ENCODE peak calls at places on chromosomes 16 and 17, in nine cellular contexts. One of them, this sample, is unnamed.

GRCh38 chr16:25219070-25219737 is 2.5 kb downstream of the AQP8 start:
- DNase-seq in CD4-positive, alpha-beta T cell: no peak
- DNase-seq in neural crest cell: no peak
- DNase-seq in tibial nerve: no peak
- DNase-seq in BJ: no peak
- DNase-seq in endodermal cell: no peak
- DNase-seq in progenitor cell of endocrine pancreas: no peak
- DNase-seq in fibroblast of lung: no peak
- DNase-seq in RWPE2: no peak
- DNase-seq in this sample: no peak

GRCh38 chr17:42895185-42895555 is 5.4 kb upstream of the G6PC1 start:
- DNase-seq in CD4-positive, alpha-beta T cell: no peak
- DNase-seq in neural crest cell: no peak
- DNase-seq in tibial nerve: no peak
- DNase-seq in BJ: peak; percentile 40
- DNase-seq in endodermal cell: no peak
- DNase-seq in progenitor cell of endocrine pancreas: no peak
- DNase-seq in fibroblast of lung: peak; percentile 88
- DNase-seq in RWPE2: no peak
- DNase-seq in this sample: no peak

GRCh38 chr16:13093676-13094075 is 192.3 kb downstream of the SHISA9 start:
- DNase-seq in CD4-positive, alpha-beta T cell: no peak
- DNase-seq in neural crest cell: no peak
- DNase-seq in tibial nerve: no peak
- DNase-seq in BJ: no peak
- DNase-seq in endodermal cell: peak; percentile 69
- DNase-seq in progenitor cell of endocrine pancreas: no peak
- DNase-seq in fibroblast of lung: no peak
- DNase-seq in RWPE2: no peak
- DNase-seq in this sample: no peak

GRCh38 chr17:67421869-67422273 is 44.8 kb downstream of the PITPNC1 start:
- DNase-seq in CD4-positive, alpha-beta T cell: peak; percentile 22
- DNase-seq in neural crest cell: no peak
- DNase-seq in tibial nerve: no peak
- DNase-seq in BJ: peak; percentile 82
- DNase-seq in endodermal cell: no peak
- DNase-seq in progenitor cell of endocrine pancreas: no peak
- DNase-seq in fibroblast of lung: peak; percentile 96
- DNase-seq in RWPE2: peak; percentile 76
- DNase-seq in this sample: no peak

GRCh38 chr17:60422162-60422665 is at the start of gene CHCT1:
- DNase-seq in CD4-positive, alpha-beta T cell: no peak
- DNase-seq in neural crest cell: no peak
- DNase-seq in tibial nerve: no peak
- DNase-seq in BJ: no peak
- DNase-seq in endodermal cell: no peak
- DNase-seq in progenitor cell of endocrine pancreas: no peak
- DNase-seq in fibroblast of lung: no peak
- DNase-seq in RWPE2: no peak
- DNase-seq in this sample: no peak

GRCh38 chr17:61139219-61139618 is 260.4 kb upstream of the TBX2 start:
- DNase-seq in CD4-positive, alpha-beta T cell: peak; percentile 44
- DNase-seq in neural crest cell: no peak
- DNase-seq in tibial nerve: no peak
- DNase-seq in BJ: peak; percentile 35
- DNase-seq in endodermal cell: no peak
- DNase-seq in progenitor cell of endocrine pancreas: no peak
- DNase-seq in fibroblast of lung: peak; percentile 82
- DNase-seq in RWPE2: no peak
- DNase-seq in this sample: no peak

GRCh38 chr17:38598536-38598935 is 7.2 kb downstream of the SRCIN1 start:
- DNase-seq in CD4-positive, alpha-beta T cell: no peak
- DNase-seq in neural crest cell: peak; percentile 55
- DNase-seq in tibial nerve: no peak
- DNase-seq in BJ: no peak
- DNase-seq in endodermal cell: peak; percentile 99
- DNase-seq in progenitor cell of endocrine pancreas: peak; percentile 80
- DNase-seq in fibroblast of lung: peak; percentile 79
- DNase-seq in RWPE2: no peak
- DNase-seq in this sample: peak; percentile 83

GRCh38 chr16:21952040-21952792 is 945 bp upstream of the UQCRC2 start:
- DNase-seq in CD4-positive, alpha-beta T cell: peak; percentile 65
- DNase-seq in neural crest cell: peak; percentile 48
- DNase-seq in tibial nerve: no peak
- DNase-seq in BJ: no peak
- DNase-seq in endodermal cell: peak; percentile 86
- DNase-seq in progenitor cell of endocrine pancreas: peak; percentile 14
- DNase-seq in fibroblast of lung: peak; percentile 66
- DNase-seq in RWPE2: peak; percentile 75
- DNase-seq in this sample: peak; percentile 71

DNA sequence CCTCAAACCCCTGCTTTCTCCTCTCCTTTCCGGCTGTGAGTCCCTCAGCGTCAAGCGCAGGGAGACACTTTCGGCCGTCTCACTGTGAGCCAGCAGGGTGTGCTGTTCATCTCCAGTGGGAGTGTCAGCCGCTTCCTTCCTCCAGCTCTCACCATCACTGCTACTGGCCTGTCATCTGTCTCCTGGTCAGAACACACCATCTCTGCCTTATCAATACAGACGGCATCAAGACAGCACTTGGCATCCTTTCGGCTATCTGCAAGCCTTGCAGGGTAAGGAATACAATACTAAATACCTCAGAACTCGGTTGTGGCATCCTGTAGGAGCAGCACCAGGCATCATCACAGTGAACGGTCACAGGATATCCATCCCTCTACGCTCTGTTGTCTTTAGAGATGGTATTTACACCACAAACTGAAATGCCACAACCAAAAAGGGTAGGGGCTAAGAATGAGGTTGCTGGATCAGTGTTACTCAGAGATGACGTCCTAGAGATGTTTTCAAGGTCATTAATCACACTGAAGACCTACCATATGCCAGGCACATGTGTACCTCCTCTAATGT is 20.7 kb upstream of the CMTM4 start:
- DNase-seq in CD4-positive, alpha-beta T cell: no peak
- DNase-seq in neural crest cell: peak; percentile 48
- DNase-seq in tibial nerve: no peak
- DNase-seq in BJ: no peak
- DNase-seq in endodermal cell: peak; percentile 85
- DNase-seq in progenitor cell of endocrine pancreas: no peak
- DNase-seq in fibroblast of lung: peak; percentile 84
- DNase-seq in RWPE2: no peak
- DNase-seq in this sample: no peak
- TF ChIP-seq CTCF in CD4-positive, alpha-beta T cell: no peak
- TF ChIP-seq CTCF in neural crest cell: peak; percentile 61
- TF ChIP-seq CTCF in tibial nerve: peak; percentile 46
- TF ChIP-seq CTCF in BJ: peak; percentile 73
- TF ChIP-seq CTCF in endodermal cell: peak; percentile 77
- TF ChIP-seq CTCF in progenitor cell of endocrine pancreas: peak; percentile 54
- TF ChIP-seq CTCF in fibroblast of lung: peak; percentile 78
- TF ChIP-seq CTCF in RWPE2: peak; percentile 13
- TF ChIP-seq CTCF in this sample: peak; percentile 69

DNA sequence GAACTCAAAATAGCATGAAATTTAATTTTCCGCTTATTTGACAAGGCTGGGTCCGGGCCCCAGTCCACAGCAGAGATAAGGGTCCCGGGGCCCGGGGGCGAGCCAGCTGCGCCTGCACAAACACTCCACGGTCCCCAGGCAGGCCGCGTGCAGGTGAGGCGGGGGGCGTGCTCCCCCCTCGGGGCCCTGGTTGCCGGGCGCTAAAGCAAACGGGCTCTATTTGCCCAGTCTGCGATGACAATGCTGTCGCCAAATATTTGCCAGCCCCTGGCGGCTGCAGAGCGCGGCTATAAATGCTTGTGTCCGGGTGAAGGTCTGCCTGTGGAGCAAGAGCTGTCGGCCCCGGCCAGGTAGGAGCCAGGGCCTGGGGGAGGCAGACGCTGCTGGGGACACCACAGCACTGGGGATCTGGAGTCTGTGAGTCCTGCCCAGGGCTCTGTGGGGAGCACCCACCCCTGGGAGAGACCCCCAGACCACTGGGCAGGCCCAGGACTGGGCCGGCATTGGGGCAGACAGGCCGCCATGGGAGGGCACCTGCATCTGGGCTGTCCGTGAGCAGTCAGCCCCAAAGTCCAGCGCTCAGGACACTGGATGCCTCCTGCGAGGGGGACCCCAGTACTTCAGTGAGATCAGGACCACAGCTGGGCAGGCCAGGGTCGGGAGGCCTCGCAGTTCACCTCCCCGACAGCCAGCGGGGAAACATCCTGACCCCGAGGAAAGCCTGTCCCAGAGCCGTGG is at the start of gene PERCC1:
- DNase-seq in CD4-positive, alpha-beta T cell: no peak
- DNase-seq in neural crest cell: no peak
- DNase-seq in tibial nerve: no peak
- DNase-seq in BJ: no peak
- DNase-seq in endodermal cell: no peak
- DNase-seq in progenitor cell of endocrine pancreas: peak; percentile 73
- DNase-seq in fibroblast of lung: no peak
- DNase-seq in RWPE2: no peak
- DNase-seq in this sample: no peak
- TF ChIP-seq CTCF in CD4-positive, alpha-beta T cell: no peak
- TF ChIP-seq CTCF in neural crest cell: peak; percentile 30
- TF ChIP-seq CTCF in tibial nerve: no peak
- TF ChIP-seq CTCF in BJ: no peak
- TF ChIP-seq CTCF in endodermal cell: peak; percentile 26
- TF ChIP-seq CTCF in progenitor cell of endocrine pancreas: peak; percentile 55
- TF ChIP-seq CTCF in fibroblast of lung: no peak
- TF ChIP-seq CTCF in RWPE2: no peak
- TF ChIP-seq CTCF in this sample: peak; percentile 55

GRCh38 chr16:67394271-67395104 is 1.2 kb upstream of the TPPP3 start:
- DNase-seq in CD4-positive, alpha-beta T cell: no peak
- DNase-seq in neural crest cell: no peak
- DNase-seq in tibial nerve: no peak
- DNase-seq in BJ: no peak
- DNase-seq in endodermal cell: peak; percentile 71
- DNase-seq in progenitor cell of endocrine pancreas: no peak
- DNase-seq in fibroblast of lung: no peak
- DNase-seq in RWPE2: no peak
- DNase-seq in this sample: no peak

GRCh38 chr16:67393790-67394270 is 532 bp upstream of the TPPP3 start:
- DNase-seq in CD4-positive, alpha-beta T cell: no peak
- DNase-seq in neural crest cell: no peak
- DNase-seq in tibial nerve: no peak
- DNase-seq in BJ: no peak
- DNase-seq in endodermal cell: no peak
- DNase-seq in progenitor cell of endocrine pancreas: no peak
- DNase-seq in fibroblast of lung: no peak
- DNase-seq in RWPE2: peak; percentile 47
- DNase-seq in this sample: no peak

GRCh38 chr16:67392301-67393059 is 818 bp downstream of the TPPP3 start:
- DNase-seq in CD4-positive, alpha-beta T cell: no peak
- DNase-seq in neural crest cell: no peak
- DNase-seq in tibial nerve: no peak
- DNase-seq in BJ: no peak
- DNase-seq in endodermal cell: no peak
- DNase-seq in progenitor cell of endocrine pancreas: no peak
- DNase-seq in fibroblast of lung: no peak
- DNase-seq in RWPE2: peak; percentile 39
- DNase-seq in this sample: no peak

GRCh38 chr16:67391424-67392300 is 1.6 kb downstream of the TPPP3 start:
- DNase-seq in CD4-positive, alpha-beta T cell: no peak
- DNase-seq in neural crest cell: no peak
- DNase-seq in tibial nerve: no peak
- DNase-seq in BJ: no peak
- DNase-seq in endodermal cell: no peak
- DNase-seq in progenitor cell of endocrine pancreas: no peak
- DNase-seq in fibroblast of lung: no peak
- DNase-seq in RWPE2: no peak
- DNase-seq in this sample: no peak

DNA sequence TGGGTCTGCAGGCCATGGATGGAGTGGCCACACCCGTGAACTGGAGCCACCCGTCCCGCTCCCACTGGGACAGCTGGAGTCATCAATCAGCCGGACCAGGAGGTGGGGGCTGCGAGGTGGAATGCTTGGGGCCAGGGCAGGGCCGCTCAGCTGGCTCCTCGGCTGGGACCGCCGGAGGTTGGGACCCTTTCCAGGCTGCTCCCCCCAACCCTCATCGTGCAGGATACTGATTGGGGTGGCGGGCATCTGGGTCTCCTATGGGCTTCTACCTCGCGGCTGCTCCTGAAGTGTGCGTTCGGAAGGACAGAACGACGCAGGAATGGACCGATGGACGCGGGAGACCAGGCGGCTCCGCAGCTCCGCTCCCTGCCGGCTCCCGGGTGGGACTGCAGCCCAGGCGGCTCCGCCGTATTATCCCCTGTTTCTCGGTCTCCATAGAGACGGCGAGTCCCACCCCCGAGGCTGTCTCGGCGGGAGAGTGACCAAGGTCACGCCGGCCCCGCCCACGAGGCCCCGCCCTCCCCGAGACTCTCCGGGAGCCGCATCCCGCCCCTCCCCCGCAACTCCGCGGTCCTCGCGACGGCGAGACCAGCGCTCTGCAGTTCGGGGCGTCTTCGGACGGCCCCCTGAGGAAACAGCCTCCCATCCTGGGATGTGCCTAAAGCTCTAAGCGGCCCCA is at the start of gene TPPP3:
- DNase-seq in CD4-positive, alpha-beta T cell: no peak
- DNase-seq in neural crest cell: peak; percentile 82
- DNase-seq in tibial nerve: peak; percentile 78
- DNase-seq in BJ: peak; percentile 24
- DNase-seq in endodermal cell: peak; percentile 92
- DNase-seq in progenitor cell of endocrine pancreas: peak; percentile 68
- DNase-seq in fibroblast of lung: peak; percentile 71
- DNase-seq in RWPE2: no peak
- DNase-seq in this sample: peak; percentile 86
- TF ChIP-seq CTCF in CD4-positive, alpha-beta T cell: peak; percentile 32
- TF ChIP-seq CTCF in neural crest cell: peak; percentile 73
- TF ChIP-seq CTCF in tibial nerve: peak; percentile 84
- TF ChIP-seq CTCF in BJ: peak; percentile 72
- TF ChIP-seq CTCF in endodermal cell: peak; percentile 80
- TF ChIP-seq CTCF in progenitor cell of endocrine pancreas: peak; percentile 76
- TF ChIP-seq CTCF in fibroblast of lung: peak; percentile 68
- TF ChIP-seq CTCF in RWPE2: peak; percentile 47
- TF ChIP-seq CTCF in this sample: peak; percentile 81

GRCh38 chr17:73341350-73342056 is 29.7 kb upstream of the CDC42EP4 start:
- DNase-seq in CD4-positive, alpha-beta T cell: no peak
- DNase-seq in neural crest cell: no peak
- DNase-seq in tibial nerve: no peak
- DNase-seq in BJ: no peak
- DNase-seq in endodermal cell: no peak
- DNase-seq in progenitor cell of endocrine pancreas: no peak
- DNase-seq in fibroblast of lung: no peak
- DNase-seq in RWPE2: no peak
- DNase-seq in this sample: no peak

GRCh38 chr17:73342057-73342522 is 30.3 kb upstream of the CDC42EP4 start:
- DNase-seq in CD4-positive, alpha-beta T cell: no peak
- DNase-seq in neural crest cell: peak; percentile 41
- DNase-seq in tibial nerve: peak; percentile 58
- DNase-seq in BJ: no peak
- DNase-seq in endodermal cell: peak; percentile 98
- DNase-seq in progenitor cell of endocrine pancreas: no peak
- DNase-seq in fibroblast of lung: peak; percentile 94
- DNase-seq in RWPE2: no peak
- DNase-seq in this sample: no peak

GRCh38 chr17:73338566-73339247 is 26.9 kb upstream of the CDC42EP4 start:
- DNase-seq in CD4-positive, alpha-beta T cell: no peak
- DNase-seq in neural crest cell: no peak
- DNase-seq in tibial nerve: no peak
- DNase-seq in BJ: no peak
- DNase-seq in endodermal cell: no peak
- DNase-seq in progenitor cell of endocrine pancreas: no peak
- DNase-seq in fibroblast of lung: no peak
- DNase-seq in RWPE2: no peak
- DNase-seq in this sample: no peak

GRCh38 chr17:73338050-73338491 is 26.3 kb upstream of the CDC42EP4 start:
- DNase-seq in CD4-positive, alpha-beta T cell: no peak
- DNase-seq in neural crest cell: no peak
- DNase-seq in tibial nerve: no peak
- DNase-seq in BJ: no peak
- DNase-seq in endodermal cell: no peak
- DNase-seq in progenitor cell of endocrine pancreas: no peak
- DNase-seq in fibroblast of lung: peak; percentile 39
- DNase-seq in RWPE2: no peak
- DNase-seq in this sample: no peak

GRCh38 chr17:73340093-73340596 is 28.3 kb upstream of the CDC42EP4 start:
- DNase-seq in CD4-positive, alpha-beta T cell: no peak
- DNase-seq in neural crest cell: no peak
- DNase-seq in tibial nerve: no peak
- DNase-seq in BJ: peak; percentile 79
- DNase-seq in endodermal cell: no peak
- DNase-seq in progenitor cell of endocrine pancreas: no peak
- DNase-seq in fibroblast of lung: peak; percentile 91
- DNase-seq in RWPE2: peak; percentile 84
- DNase-seq in this sample: no peak
- TF ChIP-seq CTCF in CD4-positive, alpha-beta T cell: no peak
- TF ChIP-seq CTCF in neural crest cell: no peak
- TF ChIP-seq CTCF in tibial nerve: peak; percentile 18
- TF ChIP-seq CTCF in BJ: peak; percentile 70
- TF ChIP-seq CTCF in endodermal cell: peak; percentile 29
- TF ChIP-seq CTCF in progenitor cell of endocrine pancreas: no peak
- TF ChIP-seq CTCF in fibroblast of lung: peak; percentile 60
- TF ChIP-seq CTCF in RWPE2: peak; percentile 50
- TF ChIP-seq CTCF in this sample: no peak

This sample was measured in type B pancreatic cell.